ENCODE peak calls at places on chromosomes 13 and 19, in six cellular contexts. W is hepatocyte, O is AG10803, X is choroid plexus epithelial cell, R is tibial nerve, U is cardiac fibroblast. E is an unnamed sample.

GRCh38 chr13:40974460-40975407 is 44.4 kb downstream of the ELF1 start:
- DNase-seq in W (peak; percentile 58), O (peak; percentile 42), X (peak; percentile 82), R (no peak), U (peak; percentile 84), E (peak; percentile 43)

GRCh38 chr19:51010066-51010795 is 8.8 kb upstream of the KLK8 start:
- DNase-seq in W (no peak), O (no peak), X (no peak), R (no peak), U (no peak), E (no peak)

GRCh38 chr13:53490732-53491131 is 462.1 kb downstream of the OLFM4 start:
- DNase-seq in W (peak; percentile 9), O (no peak), X (no peak), R (no peak), U (no peak), E (no peak)

GRCh38 chr19:17339088-17339741 is 1.9 kb downstream of the GTPBP3 start:
- DNase-seq in W (no peak), O (no peak), X (no peak), R (no peak), U (no peak), E (peak; percentile 90)

GRCh38 chr13:45833663-45834062 is 17.9 kb downstream of the SIAH3 start:
- DNase-seq in W (peak; percentile 57), O (peak; percentile 67), X (peak; percentile 15), R (no peak), U (peak; percentile 49), E (no peak)

GRCh38 chr13:81393686-81394085 is 1052.8 kb upstream of the SPRY2 start:
- DNase-seq in W (peak; percentile 7), O (no peak), X (no peak), R (no peak), U (no peak), E (no peak)

GRCh38 chr13:31722684-31723083 is 16.6 kb upstream of the RXFP2 start:
- DNase-seq in W (no peak), O (no peak), X (peak; percentile 16), R (no peak), U (peak; percentile 47), E (no peak)

GRCh38 chr19:48480151-48480475 is 10.9 kb downstream of the CYTH2 start:
- DNase-seq in W (no peak), O (peak; percentile 41), X (peak; percentile 48), R (peak; percentile 38), U (no peak), E (peak; percentile 69)

GRCh38 chr19:29546583-29547190 is 20.9 kb downstream of the VSTM2B start:
- DNase-seq in W (peak; percentile 49), O (no peak), X (no peak), R (no peak), U (no peak), E (no peak)

GRCh38 chr19:13027031-13027430 is 31.8 kb downstream of the NFIX start:
- DNase-seq in W (no peak), O (no peak), X (no peak), R (no peak), U (no peak), E (no peak)

GRCh38 chr13:106963151-106963550 is 395.2 kb upstream of the ARGLU1 start:
- DNase-seq in W (no peak), O (no peak), X (no peak), R (no peak), U (no peak), E (no peak)

GRCh38 chr13:95020298-95020987 is 280.8 kb downstream of the ABCC4 start:
- DNase-seq in W (no peak), O (no peak), X (peak; percentile 43), R (no peak), U (no peak), E (no peak)

GRCh38 chr19:5559804-5560133 is 8.0 kb downstream of the TINCR start:
- DNase-seq in W (no peak), O (no peak), X (no peak), R (no peak), U (no peak), E (peak; percentile 57)

GRCh38 chr19:41480336-41480735 is 37.4 kb downstream of the ERICH4 start:
- DNase-seq in W (no peak), O (no peak), X (no peak), R (no peak), U (no peak), E (no peak)

GRCh38 chr19:19860756-19861390 is 4.8 kb upstream of the ZNF253 start:
- DNase-seq in W (peak; percentile 28), O (no peak), X (peak; percentile 22), R (no peak), U (no peak), E (peak; percentile 92)

DNA sequence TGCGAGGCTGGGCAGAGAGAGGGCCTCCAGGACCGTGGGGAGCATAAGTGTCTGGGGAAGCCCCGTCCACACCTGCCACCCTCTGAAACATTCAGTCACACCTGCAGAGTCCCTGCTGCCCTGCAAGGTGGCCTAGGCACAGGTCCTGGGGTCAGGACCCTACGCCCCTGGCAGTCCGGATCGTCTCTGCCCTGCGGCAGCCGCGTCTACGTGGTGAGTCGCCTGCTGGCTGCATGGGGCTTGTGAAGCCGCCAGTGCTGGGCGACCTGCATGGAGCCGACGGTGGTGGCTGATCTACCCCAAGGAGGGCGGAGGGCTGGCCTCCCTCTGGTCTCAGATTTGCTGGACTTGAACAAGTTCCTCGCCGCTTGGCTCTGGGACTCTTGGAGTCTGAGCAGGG is 13.0 kb downstream of the FZR1 start:
- DNase-seq in W (no peak), O (no peak), X (no peak), R (no peak), U (no peak), E (peak; percentile 80)
- H3K4me3 ChIP-seq in W (no peak overlapping the region), O (no peak overlapping the region), X (no peak overlapping the region), R (no peak overlapping the region), U (no peak overlapping the region), E (no peak overlapping the region)

GRCh38 chr13:110277357-110277950 is 29.5 kb downstream of the COL4A1 start:
- DNase-seq in W (no peak), O (no peak), X (no peak), R (no peak), U (no peak), E (no peak)
- H3K4me3 ChIP-seq in W (no peak overlapping the region), O (no peak overlapping the region), X (no peak overlapping the region), R (no peak overlapping the region), U (no peak overlapping the region), E (no peak overlapping the region)

DNA sequence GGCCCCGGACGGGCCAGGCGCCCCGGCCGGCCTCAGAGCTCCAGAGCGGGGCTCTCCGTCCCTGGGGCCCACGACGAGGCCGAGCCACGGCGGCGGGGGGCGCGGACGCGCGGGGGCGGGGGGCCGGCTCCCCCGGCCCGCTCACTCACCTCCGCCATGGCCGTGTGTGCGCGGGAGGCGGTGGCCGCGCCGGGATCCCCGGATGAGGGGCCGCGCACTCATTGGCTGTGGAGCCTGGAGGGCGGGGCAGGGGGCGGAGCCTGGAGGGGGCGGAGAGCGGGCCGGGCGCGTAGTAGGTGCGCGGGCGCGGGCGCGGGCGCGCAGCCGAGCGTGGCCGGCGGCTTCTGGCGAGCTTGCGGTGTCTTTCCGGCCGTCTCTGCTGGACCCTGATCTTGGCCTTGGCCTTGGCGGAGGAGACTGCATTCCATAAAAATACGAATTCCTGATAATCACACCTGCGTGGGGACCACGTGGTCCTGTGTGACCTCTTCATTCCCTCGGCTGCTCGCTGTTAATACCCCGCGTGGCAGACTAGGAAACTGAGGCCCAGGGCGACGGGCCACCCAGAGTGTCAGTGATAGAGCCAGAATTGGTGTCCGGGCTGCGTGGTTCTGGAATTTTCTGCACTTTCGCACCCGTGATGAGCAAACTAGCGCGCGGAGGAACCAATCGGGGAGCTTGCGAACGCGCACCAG is at the start of gene MIER2:
- DNase-seq in W (peak; percentile 92), O (peak; percentile 62), X (peak; percentile 78), R (peak; percentile 76), U (peak; percentile 82), E (peak; percentile 100)
- H3K4me3 ChIP-seq in W (peak within 1 kb of the TSS; percentile 99), O (peak within 1 kb of the TSS; percentile 59), X (peak within 1 kb of the TSS; percentile 58), R (peak within 1 kb of the TSS; percentile 97), U (peak within 1 kb of the TSS; percentile 58), E (peak within 1 kb of the TSS; percentile 67)

GRCh38 chr13:34943675-34944634 is 1.9 kb downstream of the NBEA start:
- DNase-seq in W (no peak), O (no peak), X (no peak), R (no peak), U (no peak), E (no peak)
- H3K4me3 ChIP-seq in W (peak overlapping the region; percentile 96), O (peak overlapping the region; percentile 73), X (peak overlapping the region; percentile 88), R (peak overlapping the region; percentile 82), U (no peak overlapping the region), E (peak overlapping the region; percentile 78)

DNA sequence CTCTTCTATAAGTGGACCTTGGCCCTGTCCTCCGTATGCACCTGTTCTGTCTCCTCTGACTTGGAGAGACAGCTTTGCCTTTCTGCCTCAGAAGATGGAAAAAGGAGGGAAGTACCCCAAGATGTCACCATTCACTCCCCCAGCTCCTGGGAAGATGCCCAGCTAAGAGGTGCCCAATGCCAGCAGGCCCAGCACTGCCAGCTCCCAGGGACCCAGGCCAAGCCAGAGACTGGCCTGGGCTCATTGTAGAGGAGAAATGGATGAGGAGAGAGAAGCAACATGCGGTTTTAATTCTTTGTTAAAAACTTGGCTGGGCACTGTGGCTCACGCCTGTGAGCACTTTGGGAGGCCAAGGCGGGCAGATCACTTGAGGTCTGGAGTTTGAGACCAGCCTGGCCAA is 111.5 kb upstream of the ZNF507 start:
- DNase-seq in W (no peak), O (no peak), X (no peak), R (no peak), U (no peak), E (no peak)
- H3K4me3 ChIP-seq in W (no peak overlapping the region), O (no peak overlapping the region), X (no peak overlapping the region), R (no peak overlapping the region), U (no peak overlapping the region), E (no peak overlapping the region)

GRCh38 chr19:14515501-14516047 is 2.6 kb downstream of the DNAJB1 start:
- DNase-seq in W (no peak), O (no peak), X (no peak), R (no peak), U (no peak), E (no peak)
- H3K4me3 ChIP-seq in W (peak overlapping the region; percentile 93), O (peak overlapping the region; percentile 95), X (peak overlapping the region; percentile 96), R (no peak overlapping the region), U (peak overlapping the region; percentile 95), E (no peak overlapping the region)

GRCh38 chr19:45782820-45783785 is 813 bp upstream of the DMPK start:
- DNase-seq in W (no peak), O (peak; percentile 78), X (peak; percentile 67), R (no peak), U (peak; percentile 73), E (peak; percentile 79)
- H3K4me3 ChIP-seq in W (peak overlapping the region; percentile 10), O (peak overlapping the region; percentile 77), X (peak overlapping the region; percentile 64), R (peak overlapping the region; percentile 45), U (peak overlapping the region; percentile 7), E (no peak overlapping the region)